ENCODE peak calls at places on chromosomes 7 and 10, in five cellular contexts. F, N, P, W and T are unnamed samples.

GRCh38 chr10:62996925-62997324 is 136.2 kb upstream of the NRBF2 start:
- DNase-seq in P (no peak), N (no peak), F (no peak), W (no peak), T (peak)

GRCh38 chr7:117014673-117015133 is 61.4 kb downstream of the ST7 start:
- DNase-seq in F (no peak), W (no peak), P (no peak), N (no peak), T (no peak)

GRCh38 chr7:91383186-91383585 is 119.0 kb downstream of the FZD1 start:
- DNase-seq in P (no peak), N (no peak), W (peak), F (no peak), T (no peak)

GRCh38 chr7:117116221-117116620 is 162.9 kb downstream of the ST7 start:
- DNase-seq in N (no peak), F (no peak), W (no peak), P (no peak), T (no peak)

GRCh38 chr7:77482015-77482414 is 55.1 kb upstream of the PTPN12 start:
- DNase-seq in P (no peak), W (no peak), F (no peak), N (no peak), T (peak)

GRCh38 chr10:28291881-28292297 is 11.0 kb downstream of the MPP7 start:
- DNase-seq in N (no peak), W (peak), F (no peak), P (no peak), T (peak)

GRCh38 chr10:127928021-127928806 is 21.3 kb downstream of the PTPRE start:
- DNase-seq in F (no peak), W (no peak), P (no peak), N (no peak), T (peak)

GRCh38 chr10:124152139-124152780 is 58.9 kb upstream of the CHST15 start:
- DNase-seq in P (no peak), N (no peak), W (no peak), F (no peak), T (peak)

GRCh38 chr10:33196710-33197406 is 137.6 kb downstream of the NRP1 start:
- DNase-seq in F (no peak), N (no peak), W (no peak), P (no peak), T (peak)

GRCh38 chr10:103967433-103968142 is 648 bp downstream of the SLK start:
- DNase-seq in F (no peak), P (no peak), N (no peak), W (no peak), T (no peak)

GRCh38 chr10:114394531-114394930 is 9.8 kb downstream of the AFAP1L2 start:
- DNase-seq in F (no peak), N (no peak), P (no peak), W (no peak), T (no peak)

GRCh38 chr10:103659674-103660363 is 166.3 kb downstream of the NEURL1 start:
- DNase-seq in W (peak), F (no peak), N (peak), P (no peak), T (peak)

GRCh38 chr7:102985176-102985783 is 72.5 kb downstream of the LRRC17 start:
- DNase-seq in P (no peak), N (no peak), W (no peak), F (no peak), T (no peak)

GRCh38 chr10:14074062-14074884 is 256.5 kb downstream of the FRMD4A start:
- DNase-seq in N (no peak), F (peak), W (peak), P (no peak), T (peak)

GRCh38 chr10:44334621-44335184 is 50.2 kb downstream of the CXCL12 start:
- DNase-seq in F (no peak), P (no peak), W (peak), N (no peak), T (peak)